ENCODE peak calls at places on chromosome 4, in eight cellular contexts. T is transverse colon, I is body of pancreas, Y is fibroblast of lung, M is kidney epithelial cell, U is thyroid gland, C is BJ, J is lower lobe of right lung. O is an unnamed sample.
A peak's percentile ranks its signal among the peaks of the same experiment; 100 is the strongest.

GRCh38 chr4:76485450-76485849 is 50.4 kb downstream of the SHROOM3 start:
- DNase-seq in T (peak; percentile 21), I (peak; percentile 36), Y (no peak), M (peak; percentile 0), U (no peak), C (no peak), J (no peak), O (peak; percentile 62)

GRCh38 chr4:83604315-83604714 is 68.4 kb downstream of the GPAT3 start:
- DNase-seq in T (no peak), I (no peak), Y (no peak), M (no peak), U (no peak), C (no peak), J (no peak), O (no peak)

GRCh38 chr4:140940589-140940988 is 184.4 kb upstream of the TBC1D9 start:
- DNase-seq in T (no peak), I (no peak), Y (no peak), M (no peak), U (no peak), C (no peak), J (no peak), O (no peak)

GRCh38 chr4:78962597-78963115 is 23.4 kb upstream of the PAQR3 start:
- DNase-seq in T (no peak), I (no peak), Y (peak; percentile 9), M (no peak), U (no peak), C (no peak), J (no peak), O (no peak)

GRCh38 chr4:41410049-41410448 is 127.9 kb upstream of the LIMCH1 start:
- DNase-seq in T (no peak), I (no peak), Y (peak; percentile 22), M (no peak), U (no peak), C (no peak), J (no peak), O (peak; percentile 61)

GRCh38 chr4:150583287-150584197 is 1.6 kb downstream of the MAB21L2 start:
- DNase-seq in T (peak; percentile 29), I (no peak), Y (peak; percentile 61), M (no peak), U (peak; percentile 69), C (no peak), J (peak; percentile 46), O (no peak)

GRCh38 chr4:69156913-69157312 is 57.6 kb downstream of the UGT2B11 start:
- DNase-seq in T (no peak), I (peak; percentile 43), Y (no peak), M (no peak), U (no peak), C (no peak), J (no peak), O (no peak)

GRCh38 chr4:102564399-102564921 is 63.3 kb downstream of the NFKB1 start:
- DNase-seq in T (no peak), I (no peak), Y (peak; percentile 32), M (peak; percentile 77), U (no peak), C (no peak), J (no peak), O (no peak)

GRCh38 chr4:57103051-57103450 is 7.1 kb downstream of the IGFBP7 start:
- DNase-seq in T (no peak), I (no peak), Y (no peak), M (no peak), U (no peak), C (no peak), J (no peak), O (no peak)

GRCh38 chr4:56656346-56656643 is 24.8 kb downstream of the HOPX start:
- DNase-seq in T (peak; percentile 49), I (peak; percentile 9), Y (peak; percentile 39), M (no peak), U (no peak), C (no peak), J (no peak), O (no peak)

GRCh38 chr4:48699470-48699869 is 80.6 kb downstream of the FRYL start:
- DNase-seq in T (no peak), I (no peak), Y (no peak), M (no peak), U (no peak), C (no peak), J (no peak), O (no peak)

GRCh38 chr4:2248044-2248780 is 6.3 kb upstream of the HAUS3 start:
- DNase-seq in T (no peak), I (no peak), Y (no peak), M (no peak), U (no peak), C (no peak), J (peak; percentile 34), O (no peak)

GRCh38 chr4:164731827-164732474 is 22.0 kb upstream of the SMIM31 start:
- DNase-seq in T (peak; percentile 32), I (peak; percentile 52), Y (peak; percentile 52), M (no peak), U (peak; percentile 25), C (no peak), J (no peak), O (peak; percentile 16)

GRCh38 chr4:155592568-155593343 is 73.9 kb upstream of the GUCY1A1 start:
- DNase-seq in T (no peak), I (no peak), Y (peak; percentile 98), M (no peak), U (no peak), C (peak; percentile 79), J (no peak), O (no peak)

GRCh38 chr4:169231647-169232262 is 39.0 kb downstream of the SH3RF1 start:
- DNase-seq in T (no peak), I (no peak), Y (no peak), M (no peak), U (no peak), C (no peak), J (no peak), O (no peak)

GRCh38 chr4:66572949-66573348 is 902.7 kb upstream of the EPHA5 start:
- DNase-seq in T (no peak), I (no peak), Y (peak; percentile 58), M (peak; percentile 75), U (no peak), C (peak; percentile 72), J (no peak), O (peak; percentile 95)

GRCh38 chr4:140229881-140230280 is 75.9 kb upstream of the MAML3 start:
- DNase-seq in T (peak; percentile 21), I (no peak), Y (no peak), M (no peak), U (no peak), C (no peak), J (no peak), O (no peak)

GRCh38 chr4:1978226-1978625 is 30.5 kb downstream of the NELFA start:
- DNase-seq in T (no peak), I (no peak), Y (no peak), M (no peak), U (no peak), C (no peak), J (no peak), O (no peak)

DNA sequence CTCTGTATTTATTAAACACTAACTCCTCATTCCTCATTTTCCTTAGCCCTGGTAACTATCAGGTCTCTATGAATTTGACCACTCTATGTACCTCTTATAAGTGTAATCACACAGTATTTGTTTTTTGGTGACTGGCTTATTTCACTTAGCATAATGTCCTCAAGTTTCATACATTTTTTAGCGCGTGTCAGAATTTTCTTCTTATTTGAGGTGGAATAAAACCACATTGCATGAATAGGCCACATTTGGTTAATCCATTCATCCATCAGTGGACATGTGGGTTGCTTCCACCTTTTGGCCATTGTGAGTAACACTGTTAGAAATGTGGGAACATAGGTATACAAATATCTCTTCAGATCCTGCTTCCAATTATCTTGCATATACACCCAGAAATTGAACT is 341.2 kb upstream of the BOD1L1 start:
- DNase-seq in T (no peak), I (no peak), Y (peak; percentile 17), M (no peak), U (no peak), C (no peak), J (no peak), O (no peak)
- TF ChIP-seq CTCF in T (no peak), I (no peak), Y (no peak), M (no peak), U (no peak), C (no peak), J (no peak), O (no peak)

GRCh38 chr4:89681671-89682070 is 155.3 kb downstream of the SNCA start:
- DNase-seq in T (no peak), I (no peak), Y (no peak), M (no peak), U (no peak), C (no peak), J (no peak), O (no peak)

GRCh38 chr4:89685277-89685676 is 151.7 kb downstream of the SNCA start:
- DNase-seq in T (no peak), I (no peak), Y (no peak), M (no peak), U (no peak), C (no peak), J (no peak), O (no peak)

GRCh38 chr4:89684536-89684935 is 152.4 kb downstream of the SNCA start:
- DNase-seq in T (no peak), I (no peak), Y (no peak), M (no peak), U (no peak), C (no peak), J (no peak), O (no peak)

GRCh38 chr4:89681219-89681618 is 155.7 kb downstream of the SNCA start:
- DNase-seq in T (no peak), I (no peak), Y (no peak), M (no peak), U (no peak), C (no peak), J (no peak), O (no peak)

DNA sequence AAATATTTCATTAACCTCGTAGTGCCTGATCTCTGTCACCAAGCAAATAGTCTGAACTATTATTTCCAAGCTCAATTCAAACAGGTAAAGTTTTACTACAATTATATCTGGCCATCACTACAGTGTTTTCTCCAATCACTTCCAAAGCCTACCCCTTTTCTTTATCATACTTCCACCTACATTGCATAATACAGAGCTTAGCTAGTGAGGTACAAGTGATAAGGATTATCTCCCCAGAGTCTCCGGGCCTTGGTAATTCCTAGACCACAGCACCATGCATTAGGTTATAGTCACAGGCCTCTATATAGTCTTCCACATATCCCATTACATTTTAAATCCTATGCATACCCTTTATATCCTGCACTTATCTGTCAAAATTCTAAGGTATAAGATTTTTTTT is 154.2 kb downstream of the SNCA start:
- DNase-seq in T (no peak), I (no peak), Y (no peak), M (no peak), U (no peak), C (no peak), J (no peak), O (no peak)
- H3K4me3 ChIP-seq in T (no peak overlapping the region), I (no peak overlapping the region), Y (no peak overlapping the region), M (no peak overlapping the region), U (no peak overlapping the region), C (no peak overlapping the region), J (no peak overlapping the region), O (no peak overlapping the region)

GRCh38 chr4:13837228-13837627 is 209.7 kb upstream of the BOD1L1 start:
- DNase-seq in T (no peak), I (no peak), Y (no peak), M (no peak), U (no peak), C (no peak), J (no peak), O (no peak)
- TF ChIP-seq CTCF in T (no peak), I (no peak), Y (no peak), M (no peak), U (no peak), C (no peak), J (no peak), O (no peak)

GRCh38 chr4:89293299-89293698 is 14.3 kb downstream of the GPRIN3 start:
- DNase-seq in T (no peak), I (no peak), Y (no peak), M (no peak), U (no peak), C (no peak), J (no peak), O (no peak)
- H3K4me3 ChIP-seq in T (no peak overlapping the region), I (no peak overlapping the region), Y (no peak overlapping the region), M (no peak overlapping the region), U (no peak overlapping the region), C (no peak overlapping the region), J (no peak overlapping the region), O (no peak overlapping the region)

O was measured in retinal pigment epithelial cell.